ENCODE peak calls at places on chromosomes 4 and X, in nine cellular contexts. Z is lower lobe of right lung; R is effector memory CD4-positive, alpha-beta T cell; V is SJCRH30; O is mucosa of descending colon; D is CD8-positive, alpha-beta T cell; H is pancreas; A is adrenal gland; T is transverse colon. F is an unnamed sample. For H3K4me1, the result is how much of the 10 kb centered on the place peaks cover.

GRCh38 chr4:110586137-110586850 is 36.6 kb downstream of the PITX2 start:
- DNase-seq in Z (no peak), R (no peak), V (peak), O (no peak), D (no peak), H (no peak), A (no peak), T (no peak), F (no peak)

GRCh38 chrX:101287402-101287801 is 3.7 kb downstream of the TAF7L start:
- DNase-seq in Z (no peak), R (no peak), V (peak), O (no peak), D (no peak), H (no peak), A (no peak), T (no peak), F (no peak)

GRCh38 chr4:8547108-8547911 is 32.9 kb upstream of the GPR78 start:
- DNase-seq in Z (no peak), R (no peak), V (peak), O (no peak), D (no peak), H (no peak), A (peak), T (no peak), F (no peak)

GRCh38 chrX:38438321-38438720 is 85.9 kb downstream of the OTC start:
- DNase-seq in Z (no peak), R (no peak), V (no peak), O (no peak), D (no peak), H (no peak), A (no peak), T (no peak), F (no peak)

GRCh38 chr4:15910150-15910945 is 28.2 kb downstream of the FGFBP1 start:
- DNase-seq in Z (no peak), R (no peak), V (no peak), O (no peak), D (no peak), H (no peak), A (no peak), T (no peak), F (no peak)

GRCh38 chr4:182604161-182604591 is 313.0 kb downstream of the DCTD start:
- DNase-seq in Z (no peak), R (no peak), V (peak), O (no peak), D (no peak), H (no peak), A (no peak), T (no peak), F (no peak)

GRCh38 chr4:166257891-166258290 is 384.9 kb downstream of the TLL1 start:
- DNase-seq in Z (no peak), R (no peak), V (peak), O (no peak), D (no peak), H (no peak), A (no peak), T (no peak), F (no peak)

GRCh38 chrX:1526565-1526964 is 10.4 kb downstream of the P2RY8 start:
- DNase-seq in Z (no peak), R (no peak), V (no peak), O (no peak), D (no peak), H (no peak), A (no peak), T (no peak), F (no peak)

GRCh38 chrX:110226931-110227330 is 91.0 kb downstream of the AMMECR1 start:
- DNase-seq in Z (no peak), R (no peak), V (peak), O (no peak), D (no peak), H (no peak), A (no peak), T (no peak), F (no peak)

GRCh38 chr4:100641326-100641725 is 123.5 kb upstream of the EMCN start:
- DNase-seq in Z (no peak), R (no peak), V (peak), O (no peak), D (no peak), H (no peak), A (no peak), T (no peak), F (no peak)

GRCh38 chr4:111806331-111806730 is 338.9 kb upstream of the FAM241A start:
- DNase-seq in Z (no peak), R (no peak), V (peak), O (no peak), D (no peak), H (no peak), A (no peak), T (no peak), F (no peak)

GRCh38 chr4:134144337-134144736 is 57.3 kb downstream of the PABPC4L start:
- DNase-seq in Z (no peak), R (no peak), V (no peak), O (no peak), D (no peak), H (no peak), A (no peak), T (no peak), F (no peak)

GRCh38 chrX:103356023-103356798 is at the start of gene TCEAL9:
- DNase-seq in Z (peak), R (no peak), V (peak), O (no peak), D (no peak), H (peak), A (peak), T (peak), F (peak)

GRCh38 chrX:130114141-130114561 is 3.9 kb upstream of the ELF4 start:
- DNase-seq in Z (no peak), R (no peak), V (no peak), O (no peak), D (no peak), H (no peak), A (no peak), T (no peak), F (no peak)

GRCh38 chrX:16838202-16839066 is 31.7 kb downstream of the RBBP7 start:
- DNase-seq in Z (no peak), R (no peak), V (peak), O (no peak), D (no peak), H (no peak), A (peak), T (peak), F (no peak)

GRCh38 chr4:54050214-54050904 is 14.0 kb downstream of the CHIC2 start:
- DNase-seq in Z (no peak), R (no peak), V (no peak), O (no peak), D (no peak), H (no peak), A (no peak), T (no peak), F (no peak)

GRCh38 chr4:89904524-89904923 is 9.9 kb downstream of the MMRN1 start:
- DNase-seq in Z (no peak), R (no peak), V (no peak), O (no peak), D (no peak), H (no peak), A (no peak), T (no peak), F (no peak)

GRCh38 chrX:2162695-2163094 is 338.1 kb downstream of the DHRSX start:
- DNase-seq in Z (no peak), R (no peak), V (no peak), O (no peak), D (no peak), H (no peak), A (no peak), T (no peak), F (no peak)

GRCh38 chr4:163164591-163164990 is 2.1 kb downstream of the NAF1 start:
- DNase-seq in Z (no peak), R (no peak), V (no peak), O (no peak), D (no peak), H (no peak), A (no peak), T (no peak), F (no peak)

GRCh38 chrX:16851827-16852226 is 18.3 kb downstream of the RBBP7 start:
- DNase-seq in Z (no peak), R (no peak), V (no peak), O (no peak), D (no peak), H (no peak), A (no peak), T (no peak), F (no peak)

DNA sequence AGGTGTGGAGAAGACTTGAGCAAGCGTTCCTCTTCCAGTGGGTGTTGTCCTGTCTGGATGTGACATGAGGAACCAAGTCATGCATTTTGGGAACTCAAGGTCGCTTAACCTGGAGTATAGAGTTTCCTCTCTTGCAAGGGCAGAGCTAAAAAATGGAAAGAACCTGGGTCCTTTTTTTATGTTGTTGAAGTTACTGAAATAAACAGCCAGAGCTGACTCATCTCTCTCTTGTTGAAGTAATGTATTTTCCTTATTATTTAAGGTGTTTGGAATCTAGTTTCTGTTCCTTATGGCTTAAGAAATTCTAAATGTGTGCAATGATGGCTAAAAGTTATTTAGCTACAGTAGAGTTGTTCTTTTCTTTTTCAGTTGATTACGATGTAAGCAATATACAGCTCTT is 314.5 kb downstream of the CAMK2D start:
- DNase-seq in Z (no peak), R (no peak), V (no peak), O (no peak), D (no peak), H (no peak), A (no peak), T (no peak), F (no peak)
- H3K4me1 ChIP-seq in Z (under half), R (under half), V (under half), O (under half), D (under half), H (under half), A (under half), T (under half), F (under half)

GRCh38 chr4:3389186-3389878 is 52.4 kb upstream of the HGFAC start:
- DNase-seq in Z (peak), R (no peak), V (no peak), O (no peak), D (no peak), H (no peak), A (no peak), T (no peak), F (no peak)
- H3K4me1 ChIP-seq in Z (half or more), R (under half), V (under half), O (under half), D (under half), H (under half), A (under half), T (under half), F (under half)

GRCh38 chr4:148055844-148056243 is 324.0 kb downstream of the ARHGAP10 start:
- DNase-seq in Z (no peak), R (no peak), V (no peak), O (no peak), D (no peak), H (no peak), A (no peak), T (no peak), F (no peak)

GRCh38 chr4:148053298-148054003 is 321.6 kb downstream of the ARHGAP10 start:
- DNase-seq in Z (no peak), R (no peak), V (peak), O (no peak), D (no peak), H (no peak), A (no peak), T (no peak), F (no peak)

GRCh38 chr4:148052448-148052847 is 320.6 kb downstream of the ARHGAP10 start:
- DNase-seq in Z (no peak), R (no peak), V (no peak), O (no peak), D (peak), H (no peak), A (no peak), T (no peak), F (no peak)

GRCh38 chr4:148054275-148054674 is 322.4 kb downstream of the ARHGAP10 start:
- DNase-seq in Z (no peak), R (no peak), V (peak), O (no peak), D (no peak), H (no peak), A (no peak), T (no peak), F (no peak)

GRCh38 chr4:148051403-148051802 is 319.5 kb downstream of the ARHGAP10 start:
- DNase-seq in Z (no peak), R (no peak), V (no peak), O (no peak), D (no peak), H (no peak), A (no peak), T (no peak), F (no peak)
- H3K4me1 ChIP-seq in Z (under half), R (under half), V (under half), O (under half), D (half or more), H (under half), A (under half), T (under half), F (under half)

GRCh38 chrX:140034916-140035315 is 69.6 kb upstream of the CXorf66 start:
- DNase-seq in Z (no peak), R (no peak), V (peak), O (no peak), D (no peak), H (no peak), A (no peak), T (no peak), F (no peak)

GRCh38 chrX:140040397-140040796 is 75.1 kb upstream of the CXorf66 start:
- DNase-seq in Z (no peak), R (no peak), V (no peak), O (no peak), D (no peak), H (no peak), A (peak), T (peak), F (no peak)

DNA sequence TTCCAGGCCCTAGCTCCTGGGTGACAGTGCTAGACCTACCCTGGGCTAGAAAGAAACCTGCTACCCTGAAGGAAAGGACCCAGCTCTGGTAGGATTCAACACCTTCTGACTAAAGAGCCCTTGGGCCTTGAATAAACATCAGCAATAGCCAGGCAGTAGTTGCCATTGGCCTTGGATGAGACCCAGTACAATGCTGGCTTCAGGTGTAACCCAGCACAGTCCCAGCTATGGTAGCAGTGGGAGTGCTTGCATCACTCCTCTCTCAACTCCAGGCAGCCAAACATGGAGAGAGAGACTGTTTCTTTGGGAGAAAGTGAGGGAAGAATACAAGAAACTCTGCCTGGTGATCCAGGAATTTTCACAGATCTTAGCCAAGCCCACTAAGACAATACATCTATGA is 73.5 kb upstream of the CXorf66 start:
- DNase-seq in Z (no peak), R (no peak), V (no peak), O (no peak), D (no peak), H (no peak), A (no peak), T (no peak), F (no peak)
- H3K4me1 ChIP-seq in Z (under half), R (under half), V (under half), O (under half), D (under half), H (under half), A (under half), T (under half), F (under half)

GRCh38 chr4:7128234-7128633 is 60.4 kb upstream of the GRPEL1 start:
- DNase-seq in Z (no peak), R (no peak), V (no peak), O (no peak), D (no peak), H (no peak), A (no peak), T (no peak), F (no peak)

GRCh38 chr4:7121174-7121573 is 53.3 kb upstream of the GRPEL1 start:
- DNase-seq in Z (peak), R (no peak), V (no peak), O (no peak), D (no peak), H (no peak), A (no peak), T (no peak), F (no peak)

GRCh38 chr4:7127591-7127990 is 59.7 kb upstream of the GRPEL1 start:
- DNase-seq in Z (no peak), R (no peak), V (no peak), O (no peak), D (no peak), H (no peak), A (no peak), T (no peak), F (no peak)

GRCh38 chr4:7121861-7122653 is 54.2 kb upstream of the GRPEL1 start:
- DNase-seq in Z (no peak), R (no peak), V (no peak), O (no peak), D (no peak), H (no peak), A (no peak), T (no peak), F (no peak)

DNA sequence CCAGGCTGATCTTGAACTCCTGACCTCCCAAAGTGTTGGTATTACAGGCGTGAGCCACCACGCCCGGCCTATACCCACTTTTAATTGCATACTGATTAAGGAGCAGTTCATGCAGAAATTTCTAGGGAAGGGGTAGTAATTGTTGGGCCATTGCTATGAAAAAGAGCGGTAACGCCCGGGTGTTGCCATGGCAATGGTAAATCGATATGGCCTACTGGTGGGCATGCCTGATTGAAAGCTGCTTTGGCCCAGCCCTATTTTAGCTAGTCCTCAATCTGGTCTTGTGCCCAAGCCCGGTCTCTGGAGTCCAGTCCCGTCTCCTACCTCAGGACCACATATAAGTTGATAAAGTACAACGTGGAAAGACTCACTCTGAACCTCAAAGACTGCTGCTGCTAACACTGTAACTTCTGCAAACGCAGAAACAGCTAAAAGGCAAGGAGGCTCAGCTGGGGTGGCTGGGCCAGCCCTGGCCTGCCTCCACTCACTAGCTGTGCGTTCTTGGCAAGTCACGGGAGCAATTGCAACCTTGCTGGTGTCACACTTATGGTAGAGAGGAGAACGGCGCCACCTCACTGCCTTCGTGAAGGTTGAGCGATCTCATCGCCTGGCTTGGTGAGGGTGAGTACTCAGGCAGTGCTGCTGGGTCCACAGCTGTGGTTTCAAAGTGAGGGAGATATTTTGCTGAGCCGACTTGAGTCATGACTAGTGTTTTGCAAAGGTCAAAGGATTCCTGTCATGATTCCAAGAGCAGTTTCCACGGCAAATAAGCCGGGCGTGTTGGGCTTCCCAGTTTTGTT is 57.0 kb upstream of the GRPEL1 start:
- DNase-seq in Z (no peak), R (no peak), V (peak), O (no peak), D (no peak), H (no peak), A (peak), T (peak), F (peak)
- H3K4me1 ChIP-seq in Z (under half), R (under half), V (under half), O (under half), D (under half), H (under half), A (under half), T (under half), F (under half)

DNA sequence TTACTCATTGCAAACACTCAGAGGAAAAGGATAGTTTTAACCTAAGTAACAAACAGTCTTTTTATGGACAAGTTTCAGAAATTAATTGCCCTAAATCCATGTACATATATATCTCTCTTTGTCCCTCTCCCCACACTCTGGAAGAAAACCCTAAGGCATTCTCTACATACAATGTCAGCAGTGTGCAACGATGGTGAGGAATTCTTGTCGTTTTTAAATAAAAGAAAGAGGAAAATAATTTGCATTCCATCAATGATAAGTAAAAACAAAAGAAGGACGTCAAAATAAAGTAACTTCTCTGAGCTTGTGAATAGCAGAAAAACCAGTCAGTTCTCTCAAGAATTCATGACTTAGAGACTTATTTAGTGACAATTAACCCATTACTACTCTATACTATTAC is 550.5 kb upstream of the DIPK2B start:
- DNase-seq in Z (no peak), R (no peak), V (no peak), O (no peak), D (no peak), H (no peak), A (no peak), T (no peak), F (no peak)
- H3K4me1 ChIP-seq in Z (under half), R (under half), V (under half), O (under half), D (under half), H (under half), A (under half), T (under half), F (under half)

DNA sequence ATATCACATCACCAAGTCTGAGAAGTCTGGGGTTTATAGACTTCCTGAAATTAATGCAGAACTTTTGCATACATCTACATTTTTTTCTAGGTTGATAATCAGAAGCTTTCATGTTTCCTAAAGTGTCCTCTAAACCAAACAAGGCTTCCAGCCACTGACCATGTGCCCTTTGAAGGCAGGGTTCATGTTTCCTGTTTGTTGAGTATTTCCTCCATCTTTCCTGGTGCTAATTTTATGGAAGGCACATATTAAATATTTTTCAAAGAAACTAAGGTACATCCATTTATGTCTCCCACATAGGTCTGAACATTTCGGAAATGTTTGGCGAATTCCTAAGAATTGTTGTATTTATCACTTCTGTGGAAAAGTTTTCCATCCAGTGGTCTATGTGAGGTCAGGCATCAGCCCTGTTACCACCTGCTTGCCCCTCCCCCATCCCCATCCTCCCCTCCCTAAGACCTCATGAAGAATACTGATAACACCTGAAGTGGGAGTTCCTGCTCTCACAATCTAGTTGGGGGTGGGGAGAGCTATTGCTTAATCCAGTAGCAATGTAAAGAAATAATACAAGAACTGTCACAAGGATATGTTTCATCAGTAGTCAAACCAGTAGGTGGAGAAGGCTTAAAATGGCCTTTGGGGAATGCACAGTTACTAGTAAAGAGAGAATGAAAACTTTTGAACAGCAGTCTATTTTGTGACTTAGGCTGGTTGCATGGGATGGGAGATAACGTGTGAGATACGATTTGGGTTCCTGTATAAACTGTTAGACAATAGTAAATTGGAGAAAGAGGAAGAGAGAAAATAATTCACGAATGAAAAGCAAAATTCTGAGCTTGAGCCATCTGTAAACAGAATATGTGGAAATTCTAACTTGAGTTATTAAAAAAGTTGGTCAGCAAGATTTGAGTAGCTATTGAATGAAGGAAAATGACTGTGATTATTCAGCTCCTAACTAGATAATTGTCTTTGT is 5.9 kb downstream of the GALNT7 start:
- DNase-seq in Z (no peak), R (no peak), V (no peak), O (no peak), D (no peak), H (no peak), A (no peak), T (no peak), F (no peak)
- H3K4me1 ChIP-seq in Z (under half), R (under half), V (under half), O (under half), D (under half), H (under half), A (under half), T (under half), F (under half)

GRCh38 chr4:78552398-78553396 is 1.1 kb downstream of the ANXA3 start:
- DNase-seq in Z (peak), R (no peak), V (peak), O (no peak), D (no peak), H (peak), A (no peak), T (no peak), F (peak)
- H3K4me1 ChIP-seq in Z (under half), R (under half), V (under half), O (under half), D (under half), H (under half), A (under half), T (under half), F (under half)

GRCh38 chr4:2291705-2292651 is 30.1 kb upstream of the MXD4 start:
- DNase-seq in Z (no peak), R (no peak), V (no peak), O (no peak), D (no peak), H (no peak), A (no peak), T (no peak), F (no peak)
- H3K4me1 ChIP-seq in Z (under half), R (under half), V (under half), O (under half), D (half or more), H (under half), A (under half), T (under half), F (under half)

F was measured in prostate gland.